ENCODE peak calls at places on chromosomes 13 and 19, in eight cellular contexts. W is heart right ventricle; N is amniotic stem cell; U is GM12878; F is NCI-H2107; S is activated CD8-positive, alpha-beta memory T cell treated with anti-CD3 and anti-CD28 coated beads for 1 hour; C is cardiac fibroblast; Z is neuronal stem cell. K is an unnamed sample.

GRCh38 chr13:74070065-74070464 is 64.1 kb downstream of the KLF12 start:
- DNase-seq in W (no peak), N (no peak), U (peak; percentile 8), F (no peak), S (no peak), C (no peak), Z (no peak), K (no peak)

GRCh38 chr19:34171539-34171876 is 796 bp upstream of the LSM14A start:
- DNase-seq in W (no peak), N (peak; percentile 62), U (peak; percentile 51), F (no peak), S (no peak), C (peak; percentile 78), Z (no peak), K (peak; percentile 25)

GRCh38 chr13:21683034-21683733 is 12.3 kb downstream of the FGF9 start:
- DNase-seq in W (no peak), N (no peak), U (no peak), F (no peak), S (no peak), C (peak; percentile 43), Z (no peak), K (no peak)

GRCh38 chr13:24505256-24505655 is 7.3 kb downstream of the PARP4 start:
- DNase-seq in W (no peak), N (no peak), U (no peak), F (no peak), S (no peak), C (peak; percentile 38), Z (no peak), K (no peak)

GRCh38 chr19:34229721-34230120 is 24.6 kb upstream of the GARRE1 start:
- DNase-seq in W (no peak), N (no peak), U (no peak), F (no peak), S (no peak), C (no peak), Z (no peak), K (no peak)

GRCh38 chr13:21541980-21542379 is 62.0 kb downstream of the MICU2 start:
- DNase-seq in W (no peak), N (no peak), U (no peak), F (no peak), S (no peak), C (no peak), Z (no peak), K (no peak)

GRCh38 chr13:39967199-39967959 is 311.9 kb downstream of the COG6 start:
- DNase-seq in W (no peak), N (no peak), U (no peak), F (no peak), S (no peak), C (no peak), Z (no peak), K (no peak)

GRCh38 chr19:11013771-11014170 is 52.9 kb downstream of the SMARCA4 start:
- DNase-seq in W (no peak), N (no peak), U (no peak), F (no peak), S (no peak), C (no peak), Z (no peak), K (no peak)

GRCh38 chr13:62631614-62632013 is 1216.0 kb upstream of the PCDH20 start:
- DNase-seq in W (no peak), N (no peak), U (no peak), F (no peak), S (no peak), C (no peak), Z (no peak), K (no peak)

GRCh38 chr13:21996049-21996448 is 325.2 kb downstream of the FGF9 start:
- DNase-seq in W (no peak), N (no peak), U (no peak), F (no peak), S (no peak), C (no peak), Z (no peak), K (no peak)

GRCh38 chr19:1146858-1147780 is 26.9 kb downstream of the SBNO2 start:
- DNase-seq in W (no peak), N (no peak), U (no peak), F (no peak), S (no peak), C (no peak), Z (no peak), K (no peak)

GRCh38 chr19:10238172-10238783 is 7.1 kb upstream of the S1PR2 start:
- DNase-seq in W (peak; percentile 71), N (no peak), U (no peak), F (peak; percentile 29), S (no peak), C (peak; percentile 81), Z (no peak), K (no peak)

GRCh38 chr13:58852076-58852475 is 1220.5 kb downstream of the PCDH17 start:
- DNase-seq in W (no peak), N (no peak), U (no peak), F (no peak), S (no peak), C (peak; percentile 25), Z (no peak), K (no peak)

GRCh38 chr19:372306-372890 is 27.8 kb upstream of the MIER2 start:
- DNase-seq in W (peak; percentile 72), N (no peak), U (no peak), F (no peak), S (no peak), C (peak; percentile 66), Z (no peak), K (no peak)

GRCh38 chr19:2613507-2614295 is 88.8 kb downstream of the GNG7 start:
- DNase-seq in W (peak; percentile 53), N (no peak), U (no peak), F (no peak), S (peak; percentile 25), C (peak; percentile 60), Z (no peak), K (no peak)

GRCh38 chr19:873084-874019 is 13.9 kb downstream of the CFD start:
- DNase-seq in W (no peak), N (no peak), U (peak; percentile 32), F (no peak), S (peak; percentile 56), C (peak; percentile 38), Z (no peak), K (peak; percentile 86)

GRCh38 chr13:59680429-59681024 is 483.2 kb downstream of the DIAPH3 start:
- DNase-seq in W (no peak), N (no peak), U (no peak), F (no peak), S (no peak), C (peak; percentile 55), Z (no peak), K (no peak)

GRCh38 chr13:45242070-45242469 is 41.2 kb upstream of the KCTD4 start:
- DNase-seq in W (no peak), N (no peak), U (no peak), F (no peak), S (no peak), C (peak; percentile 69), Z (no peak), K (no peak)

GRCh38 chr19:19257836-19258588 is 15.1 kb downstream of the TM6SF2 start:
- DNase-seq in W (no peak), N (no peak), U (no peak), F (no peak), S (no peak), C (no peak), Z (no peak), K (no peak)

GRCh38 chr13:59641758-59642157 is 522.0 kb downstream of the DIAPH3 start:
- DNase-seq in W (no peak), N (no peak), U (no peak), F (no peak), S (no peak), C (no peak), Z (no peak), K (no peak)

GRCh38 chr19:590396-590745 is 690 bp downstream of the HCN2 start:
- DNase-seq in W (no peak), N (no peak), U (no peak), F (no peak), S (no peak), C (peak; percentile 36), Z (no peak), K (no peak)

GRCh38 chr13:73275163-73275562 is 216.4 kb downstream of the KLF5 start:
- DNase-seq in W (no peak), N (no peak), U (no peak), F (no peak), S (no peak), C (no peak), Z (no peak), K (no peak)

GRCh38 chr13:113029487-113030258 is 60.7 kb downstream of the MCF2L start:
- DNase-seq in W (peak; percentile 54), N (no peak), U (no peak), F (no peak), S (peak; percentile 4), C (peak; percentile 19), Z (peak; percentile 59), K (no peak)

GRCh38 chr19:49106648-49107135 is 7.5 kb upstream of the LIN7B start:
- DNase-seq in W (peak; percentile 62), N (no peak), U (no peak), F (no peak), S (no peak), C (peak; percentile 59), Z (peak; percentile 52), K (no peak)

GRCh38 chr19:52286256-52286655 is 10.7 kb upstream of the ZNF480 start:
- DNase-seq in W (no peak), N (no peak), U (no peak), F (no peak), S (no peak), C (no peak), Z (no peak), K (no peak)

GRCh38 chr19:4362871-4363545 is 19.6 kb downstream of the MPND start:
- DNase-seq in W (no peak), N (no peak), U (no peak), F (no peak), S (no peak), C (no peak), Z (no peak), K (no peak)

GRCh38 chr19:13633109-13633508 is 126.8 kb upstream of the CACNA1A start:
- DNase-seq in W (no peak), N (no peak), U (no peak), F (peak; percentile 93), S (no peak), C (peak; percentile 16), Z (peak; percentile 20), K (no peak)

GRCh38 chr13:67147257-67148218 is 82.6 kb downstream of the PCDH9 start:
- DNase-seq in W (no peak), N (no peak), U (no peak), F (no peak), S (no peak), C (peak; percentile 90), Z (no peak), K (no peak)

GRCh38 chr19:29666634-29667389 is 1.6 kb downstream of the PLEKHF1 start:
- DNase-seq in W (peak; percentile 74), N (peak; percentile 46), U (no peak), F (no peak), S (no peak), C (peak; percentile 68), Z (peak; percentile 29), K (no peak)

GRCh38 chr19:16688084-16688483 is 27.1 kb downstream of the TMEM38A start:
- DNase-seq in W (no peak), N (no peak), U (no peak), F (no peak), S (no peak), C (no peak), Z (no peak), K (no peak)